ENCODE peak calls at places on chromosomes 6 and 20, in five cellular contexts. One of them, this sample, is unnamed.

GRCh38 chr6:101502818-101503217 is 109.3 kb downstream of the GRIK2 start:
- DNase-seq in heart right ventricle: no peak
- DNase-seq in stimulated activated CD8-positive, alpha-beta memory T cell treated with anti-CD3 and anti-CD28 coated beads, Interleukin-15, amount 100 ng/mL, for 1 hour: no peak
- DNase-seq in osteocyte: no peak
- DNase-seq in GM04504: no peak
- DNase-seq in this sample: no peak

GRCh38 chr20:57000441-57000968 is 265.9 kb downstream of the BMP7 start:
- DNase-seq in osteocyte: no peak
- DNase-seq in stimulated activated CD8-positive, alpha-beta memory T cell treated with anti-CD3 and anti-CD28 coated beads, Interleukin-15, amount 100 ng/mL, for 1 hour: no peak
- DNase-seq in heart right ventricle: no peak
- DNase-seq in GM04504: no peak
- DNase-seq in this sample: no peak

GRCh38 chr20:20593447-20594170 is 118.8 kb downstream of the RALGAPA2 start:
- DNase-seq in stimulated activated CD8-positive, alpha-beta memory T cell treated with anti-CD3 and anti-CD28 coated beads, Interleukin-15, amount 100 ng/mL, for 1 hour: no peak
- DNase-seq in GM04504: peak
- DNase-seq in heart right ventricle: no peak
- DNase-seq in osteocyte: no peak
- DNase-seq in this sample: peak

GRCh38 chr20:64053841-64054661 is 4.6 kb upstream of the SOX18 start:
- DNase-seq in osteocyte: no peak
- DNase-seq in GM04504: no peak
- DNase-seq in stimulated activated CD8-positive, alpha-beta memory T cell treated with anti-CD3 and anti-CD28 coated beads, Interleukin-15, amount 100 ng/mL, for 1 hour: no peak
- DNase-seq in heart right ventricle: peak
- DNase-seq in this sample: no peak

GRCh38 chr6:52361347-52361944 is 505 bp upstream of the PAQR8 start:
- DNase-seq in heart right ventricle: peak
- DNase-seq in GM04504: no peak
- DNase-seq in osteocyte: no peak
- DNase-seq in stimulated activated CD8-positive, alpha-beta memory T cell treated with anti-CD3 and anti-CD28 coated beads, Interleukin-15, amount 100 ng/mL, for 1 hour: no peak
- DNase-seq in this sample: no peak

GRCh38 chr6:17938885-17939284 is 48.5 kb downstream of the KIF13A start:
- DNase-seq in heart right ventricle: no peak
- DNase-seq in GM04504: no peak
- DNase-seq in stimulated activated CD8-positive, alpha-beta memory T cell treated with anti-CD3 and anti-CD28 coated beads, Interleukin-15, amount 100 ng/mL, for 1 hour: no peak
- DNase-seq in osteocyte: no peak
- DNase-seq in this sample: peak

GRCh38 chr20:50295345-50295744 is 104.7 kb downstream of the CEBPB start:
- DNase-seq in heart right ventricle: no peak
- DNase-seq in stimulated activated CD8-positive, alpha-beta memory T cell treated with anti-CD3 and anti-CD28 coated beads, Interleukin-15, amount 100 ng/mL, for 1 hour: no peak
- DNase-seq in GM04504: no peak
- DNase-seq in osteocyte: no peak
- DNase-seq in this sample: no peak

GRCh38 chr20:63002511-63002910 is 4.3 kb downstream of the BHLHE23 start:
- DNase-seq in heart right ventricle: no peak
- DNase-seq in stimulated activated CD8-positive, alpha-beta memory T cell treated with anti-CD3 and anti-CD28 coated beads, Interleukin-15, amount 100 ng/mL, for 1 hour: no peak
- DNase-seq in osteocyte: no peak
- DNase-seq in GM04504: no peak
- DNase-seq in this sample: no peak

GRCh38 chr20:2859330-2860121 is 13.8 kb upstream of the PTPRA start:
- DNase-seq in stimulated activated CD8-positive, alpha-beta memory T cell treated with anti-CD3 and anti-CD28 coated beads, Interleukin-15, amount 100 ng/mL, for 1 hour: no peak
- DNase-seq in osteocyte: no peak
- DNase-seq in heart right ventricle: no peak
- DNase-seq in GM04504: peak
- DNase-seq in this sample: no peak

GRCh38 chr6:144266091-144266649 is 19.0 kb upstream of the UTRN start:
- DNase-seq in heart right ventricle: peak
- DNase-seq in GM04504: peak
- DNase-seq in osteocyte: no peak
- DNase-seq in stimulated activated CD8-positive, alpha-beta memory T cell treated with anti-CD3 and anti-CD28 coated beads, Interleukin-15, amount 100 ng/mL, for 1 hour: no peak
- DNase-seq in this sample: peak

GRCh38 chr6:108518714-108519576 is 41.8 kb upstream of the FOXO3 start:
- DNase-seq in GM04504: no peak
- DNase-seq in stimulated activated CD8-positive, alpha-beta memory T cell treated with anti-CD3 and anti-CD28 coated beads, Interleukin-15, amount 100 ng/mL, for 1 hour: no peak
- DNase-seq in osteocyte: no peak
- DNase-seq in heart right ventricle: no peak
- DNase-seq in this sample: no peak

GRCh38 chr6:156021746-156022396 is 566.2 kb upstream of the NOX3 start:
- DNase-seq in GM04504: peak
- DNase-seq in heart right ventricle: no peak
- DNase-seq in osteocyte: no peak
- DNase-seq in stimulated activated CD8-positive, alpha-beta memory T cell treated with anti-CD3 and anti-CD28 coated beads, Interleukin-15, amount 100 ng/mL, for 1 hour: no peak
- DNase-seq in this sample: no peak

GRCh38 chr6:153511896-153512496 is 380.9 kb upstream of the RGS17 start:
- DNase-seq in osteocyte: no peak
- DNase-seq in stimulated activated CD8-positive, alpha-beta memory T cell treated with anti-CD3 and anti-CD28 coated beads, Interleukin-15, amount 100 ng/mL, for 1 hour: no peak
- DNase-seq in GM04504: peak
- DNase-seq in heart right ventricle: no peak
- DNase-seq in this sample: peak

GRCh38 chr6:44621846-44622245 is 234.3 kb downstream of the CDC5L start:
- DNase-seq in heart right ventricle: no peak
- DNase-seq in GM04504: no peak
- DNase-seq in osteocyte: no peak
- DNase-seq in stimulated activated CD8-positive, alpha-beta memory T cell treated with anti-CD3 and anti-CD28 coated beads, Interleukin-15, amount 100 ng/mL, for 1 hour: no peak
- DNase-seq in this sample: no peak

GRCh38 chr20:4661191-4661590 is 60.5 kb upstream of the PRND start:
- DNase-seq in osteocyte: no peak
- DNase-seq in heart right ventricle: no peak
- DNase-seq in GM04504: no peak
- DNase-seq in stimulated activated CD8-positive, alpha-beta memory T cell treated with anti-CD3 and anti-CD28 coated beads, Interleukin-15, amount 100 ng/mL, for 1 hour: no peak
- DNase-seq in this sample: no peak

GRCh38 chr20:8254911-8255582 is 123.0 kb downstream of the PLCB1 start:
- DNase-seq in osteocyte: no peak
- DNase-seq in GM04504: peak
- DNase-seq in stimulated activated CD8-positive, alpha-beta memory T cell treated with anti-CD3 and anti-CD28 coated beads, Interleukin-15, amount 100 ng/mL, for 1 hour: no peak
- DNase-seq in heart right ventricle: no peak
- DNase-seq in this sample: no peak

GRCh38 chr6:122869437-122870024 is 80.5 kb downstream of the SMPDL3A start:
- DNase-seq in stimulated activated CD8-positive, alpha-beta memory T cell treated with anti-CD3 and anti-CD28 coated beads, Interleukin-15, amount 100 ng/mL, for 1 hour: no peak
- DNase-seq in osteocyte: no peak
- DNase-seq in heart right ventricle: peak
- DNase-seq in GM04504: peak
- DNase-seq in this sample: peak

GRCh38 chr6:110509617-110510231 is 33.3 kb upstream of the SLC22A16 start:
- DNase-seq in stimulated activated CD8-positive, alpha-beta memory T cell treated with anti-CD3 and anti-CD28 coated beads, Interleukin-15, amount 100 ng/mL, for 1 hour: no peak
- DNase-seq in heart right ventricle: no peak
- DNase-seq in osteocyte: peak
- DNase-seq in GM04504: no peak
- DNase-seq in this sample: no peak

GRCh38 chr20:19015890-19016465 is 196.5 kb upstream of the SLC24A3 start:
- DNase-seq in GM04504: no peak
- DNase-seq in stimulated activated CD8-positive, alpha-beta memory T cell treated with anti-CD3 and anti-CD28 coated beads, Interleukin-15, amount 100 ng/mL, for 1 hour: no peak
- DNase-seq in heart right ventricle: no peak
- DNase-seq in osteocyte: peak
- DNase-seq in this sample: no peak

GRCh38 chr20:47079047-47079446 is 184.4 kb downstream of the EYA2 start:
- DNase-seq in osteocyte: no peak
- DNase-seq in GM04504: no peak
- DNase-seq in stimulated activated CD8-positive, alpha-beta memory T cell treated with anti-CD3 and anti-CD28 coated beads, Interleukin-15, amount 100 ng/mL, for 1 hour: no peak
- DNase-seq in heart right ventricle: no peak
- DNase-seq in this sample: no peak

GRCh38 chr20:50467618-50468373 is 42.4 kb upstream of the PTPN1 start:
- DNase-seq in heart right ventricle: no peak
- DNase-seq in osteocyte: no peak
- DNase-seq in GM04504: no peak
- DNase-seq in stimulated activated CD8-positive, alpha-beta memory T cell treated with anti-CD3 and anti-CD28 coated beads, Interleukin-15, amount 100 ng/mL, for 1 hour: no peak
- DNase-seq in this sample: peak

GRCh38 chr6:13923527-13924145 is 1.1 kb upstream of the RNF182 start:
- DNase-seq in GM04504: peak
- DNase-seq in osteocyte: no peak
- DNase-seq in heart right ventricle: no peak
- DNase-seq in stimulated activated CD8-positive, alpha-beta memory T cell treated with anti-CD3 and anti-CD28 coated beads, Interleukin-15, amount 100 ng/mL, for 1 hour: no peak
- DNase-seq in this sample: peak

GRCh38 chr6:127972815-127973214 is 72.0 kb upstream of the THEMIS start:
- DNase-seq in osteocyte: no peak
- DNase-seq in GM04504: no peak
- DNase-seq in heart right ventricle: no peak
- DNase-seq in stimulated activated CD8-positive, alpha-beta memory T cell treated with anti-CD3 and anti-CD28 coated beads, Interleukin-15, amount 100 ng/mL, for 1 hour: no peak
- DNase-seq in this sample: no peak

GRCh38 chr6:36908758-36909157 is 23.0 kb downstream of the C6orf89 start:
- DNase-seq in stimulated activated CD8-positive, alpha-beta memory T cell treated with anti-CD3 and anti-CD28 coated beads, Interleukin-15, amount 100 ng/mL, for 1 hour: no peak
- DNase-seq in GM04504: no peak
- DNase-seq in osteocyte: no peak
- DNase-seq in heart right ventricle: no peak
- DNase-seq in this sample: no peak

GRCh38 chr6:119346914-119347313 is 2.6 kb downstream of the MAN1A1 start:
- DNase-seq in stimulated activated CD8-positive, alpha-beta memory T cell treated with anti-CD3 and anti-CD28 coated beads, Interleukin-15, amount 100 ng/mL, for 1 hour: no peak
- DNase-seq in GM04504: no peak
- DNase-seq in osteocyte: no peak
- DNase-seq in heart right ventricle: no peak
- DNase-seq in this sample: no peak

GRCh38 chr6:36633915-36634314 is 39.8 kb downstream of the SRSF3 start:
- DNase-seq in heart right ventricle: peak
- DNase-seq in osteocyte: peak
- DNase-seq in stimulated activated CD8-positive, alpha-beta memory T cell treated with anti-CD3 and anti-CD28 coated beads, Interleukin-15, amount 100 ng/mL, for 1 hour: no peak
- DNase-seq in GM04504: no peak
- DNase-seq in this sample: peak

GRCh38 chr6:108673602-108674001 is 112.9 kb downstream of the FOXO3 start:
- DNase-seq in GM04504: no peak
- DNase-seq in osteocyte: no peak
- DNase-seq in stimulated activated CD8-positive, alpha-beta memory T cell treated with anti-CD3 and anti-CD28 coated beads, Interleukin-15, amount 100 ng/mL, for 1 hour: no peak
- DNase-seq in heart right ventricle: no peak
- DNase-seq in this sample: no peak

GRCh38 chr20:62792182-62792939 is 3.9 kb upstream of the MRGBP start:
- DNase-seq in GM04504: no peak
- DNase-seq in stimulated activated CD8-positive, alpha-beta memory T cell treated with anti-CD3 and anti-CD28 coated beads, Interleukin-15, amount 100 ng/mL, for 1 hour: no peak
- DNase-seq in osteocyte: no peak
- DNase-seq in heart right ventricle: no peak
- DNase-seq in this sample: no peak

GRCh38 chr6:127641905-127642304 is 64.9 kb downstream of the C6orf58 start:
- DNase-seq in GM04504: no peak
- DNase-seq in stimulated activated CD8-positive, alpha-beta memory T cell treated with anti-CD3 and anti-CD28 coated beads, Interleukin-15, amount 100 ng/mL, for 1 hour: no peak
- DNase-seq in osteocyte: no peak
- DNase-seq in heart right ventricle: no peak
- DNase-seq in this sample: peak

GRCh38 chr6:70423189-70424133 is 10.2 kb downstream of the FAM135A start:
- DNase-seq in GM04504: no peak
- DNase-seq in heart right ventricle: no peak
- DNase-seq in osteocyte: no peak
- DNase-seq in stimulated activated CD8-positive, alpha-beta memory T cell treated with anti-CD3 and anti-CD28 coated beads, Interleukin-15, amount 100 ng/mL, for 1 hour: no peak
- DNase-seq in this sample: no peak

GRCh38 chr20:17161661-17162410 is 65.0 kb upstream of the PCSK2 start:
- DNase-seq in GM04504: no peak
- DNase-seq in stimulated activated CD8-positive, alpha-beta memory T cell treated with anti-CD3 and anti-CD28 coated beads, Interleukin-15, amount 100 ng/mL, for 1 hour: no peak
- DNase-seq in heart right ventricle: no peak
- DNase-seq in osteocyte: no peak
- DNase-seq in this sample: no peak

GRCh38 chr6:3312604-3313167 is 53.9 kb downstream of the PSMG4 start:
- DNase-seq in GM04504: no peak
- DNase-seq in osteocyte: no peak
- DNase-seq in stimulated activated CD8-positive, alpha-beta memory T cell treated with anti-CD3 and anti-CD28 coated beads, Interleukin-15, amount 100 ng/mL, for 1 hour: no peak
- DNase-seq in heart right ventricle: no peak
- DNase-seq in this sample: no peak

GRCh38 chr6:33343953-33344611 is 26.5 kb upstream of the ZBTB22 start:
- DNase-seq in GM04504: no peak
- DNase-seq in heart right ventricle: no peak
- DNase-seq in stimulated activated CD8-positive, alpha-beta memory T cell treated with anti-CD3 and anti-CD28 coated beads, Interleukin-15, amount 100 ng/mL, for 1 hour: no peak
- DNase-seq in osteocyte: no peak
- DNase-seq in this sample: no peak

GRCh38 chr20:433300-433975 is 25.3 kb downstream of the RBCK1 start:
- DNase-seq in osteocyte: no peak
- DNase-seq in heart right ventricle: no peak
- DNase-seq in GM04504: no peak
- DNase-seq in stimulated activated CD8-positive, alpha-beta memory T cell treated with anti-CD3 and anti-CD28 coated beads, Interleukin-15, amount 100 ng/mL, for 1 hour: peak
- DNase-seq in this sample: no peak